ENCODE peak calls at places on chromosomes 5 and 9, in four cellular contexts. Y is fibroblast of lung, T is H9, D is endodermal cell. B is an unnamed sample.

GRCh38 chr5:78076351-78076750 is 218.1 kb downstream of the AP3B1 start:
- DNase-seq in Y (peak; percentile 7), T (no peak), D (peak; percentile 68), B (peak; percentile 48)

GRCh38 chr5:3349704-3350565 is 245.7 kb upstream of the IRX1 start:
- DNase-seq in Y (no peak), T (peak; percentile 4), D (peak; percentile 29), B (no peak)

GRCh38 chr9:127506814-127507750 is 55.8 kb downstream of the LRSAM1 start:
- DNase-seq in Y (peak; percentile 85), T (no peak), D (peak; percentile 42), B (no peak)

GRCh38 chr5:142486581-142486980 is 161.8 kb upstream of the SPRY4 start:
- DNase-seq in Y (peak; percentile 82), T (no peak), D (no peak), B (no peak)

GRCh38 chr9:29021632-29022031 is 1448.4 kb upstream of the C9orf72 start:
- DNase-seq in Y (no peak), T (no peak), D (no peak), B (no peak)

GRCh38 chr5:180170111-180170809 is 38.8 kb downstream of the RASGEF1C start:
- DNase-seq in Y (no peak), T (peak; percentile 42), D (peak; percentile 62), B (no peak)

GRCh38 chr9:121699271-121700164 is 48.1 kb downstream of the DAB2IP start:
- DNase-seq in Y (peak; percentile 67), T (peak; percentile 63), D (peak; percentile 85), B (no peak)

GRCh38 chr9:87862536-87863268 is 20.0 kb upstream of the SPATA31E1 start:
- DNase-seq in Y (peak; percentile 87), T (no peak), D (peak; percentile 57), B (peak; percentile 30)

GRCh38 chr9:37025381-37026084 is 8.5 kb downstream of the PAX5 start:
- DNase-seq in Y (no peak), T (peak; percentile 45), D (peak; percentile 68), B (no peak)

GRCh38 chr5:59104400-59105117 is 521.7 kb downstream of the RAB3C start:
- DNase-seq in Y (no peak), T (no peak), D (no peak), B (no peak)

GRCh38 chr5:55600536-55601208 is 65.9 kb upstream of the PLPP1 start:
- DNase-seq in Y (peak; percentile 92), T (no peak), D (no peak), B (no peak)

GRCh38 chr5:54234304-54234938 is 76.0 kb downstream of the ARL15 start:
- DNase-seq in Y (peak; percentile 47), T (no peak), D (no peak), B (no peak)

GRCh38 chr9:534886-535285 is 306.6 kb upstream of the DMRT1 start:
- DNase-seq in Y (no peak), T (no peak), D (no peak), B (no peak)

GRCh38 chr5:1445313-1445894 is at the start of gene SLC6A3:
- DNase-seq in Y (no peak), T (peak; percentile 91), D (peak; percentile 96), B (peak; percentile 23)

GRCh38 chr9:114385412-114386181 is 2.2 kb downstream of the AKNA start:
- DNase-seq in Y (peak; percentile 90), T (peak; percentile 63), D (no peak), B (no peak)

GRCh38 chr9:134724231-134724911 is 82.8 kb downstream of the COL5A1 start:
- DNase-seq in Y (peak; percentile 63), T (no peak), D (no peak), B (no peak)

GRCh38 chr9:27278374-27278773 is 18.6 kb downstream of the EQTN start:
- DNase-seq in Y (no peak), T (no peak), D (no peak), B (no peak)

GRCh38 chr5:91937121-91937520 is 554.0 kb upstream of the ARRDC3 start:
- DNase-seq in Y (peak; percentile 19), T (no peak), D (no peak), B (no peak)

GRCh38 chr5:13878357-13878756 is 66.1 kb downstream of the DNAH5 start:
- DNase-seq in Y (no peak), T (no peak), D (peak; percentile 53), B (no peak)

GRCh38 chr5:77171141-77171910 is 39.2 kb upstream of the PDE8B start:
- DNase-seq in Y (no peak), T (no peak), D (no peak), B (no peak)

GRCh38 chr9:72022846-72023245 is 37.6 kb downstream of the C9orf57 start:
- DNase-seq in Y (peak; percentile 94), T (no peak), D (no peak), B (no peak)

GRCh38 chr5:147613359-147613758 is 103.5 kb upstream of the DPYSL3 start:
- DNase-seq in Y (peak; percentile 73), T (no peak), D (no peak), B (no peak)

GRCh38 chr5:138336952-138337684 is 948 bp upstream of the FAM53C start:
- DNase-seq in Y (peak; percentile 75), T (no peak), D (no peak), B (no peak)

GRCh38 chr5:172777381-172778222 is 6.6 kb upstream of the DUSP1 start:
- DNase-seq in Y (peak; percentile 83), T (no peak), D (peak; percentile 87), B (no peak)

GRCh38 chr5:177497011-177497296 is 450 bp downstream of the PDLIM7 start:
- DNase-seq in Y (no peak), T (no peak), D (no peak), B (no peak)
- H3K9ac ChIP-seq in Y (peak overlapping the region; percentile 71), T (no peak overlapping the region), D (peak overlapping the region; percentile 66), B (peak overlapping the region; percentile 97)

DNA sequence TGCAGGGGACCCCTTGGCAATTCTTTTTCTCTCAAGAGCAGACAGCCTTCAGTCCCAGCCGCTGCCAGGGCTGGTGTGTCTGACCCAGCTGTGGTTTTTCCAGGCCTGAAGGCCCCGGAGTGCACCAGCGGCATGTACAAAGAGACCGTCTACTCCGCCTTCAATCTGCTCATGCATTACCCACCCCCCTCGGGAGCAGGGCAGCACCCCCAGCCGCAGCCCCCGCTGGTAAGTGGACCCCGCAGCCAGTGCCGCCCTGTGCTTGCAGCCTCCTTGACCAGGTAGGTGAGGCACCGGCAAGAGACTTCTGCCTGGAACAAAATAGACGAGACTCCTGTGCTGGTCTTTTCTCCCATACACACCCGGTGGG is 1.3 kb downstream of the TCF7 start:
- DNase-seq in Y (peak; percentile 14), T (no peak), D (no peak), B (no peak)
- H3K9ac ChIP-seq in Y (no peak overlapping the region), T (no peak overlapping the region), D (peak overlapping the region; percentile 66), B (peak overlapping the region; percentile 50)

GRCh38 chr5:140328036-140328764 is 18.2 kb downstream of the HBEGF start:
- DNase-seq in Y (no peak), T (no peak), D (no peak), B (no peak)

GRCh38 chr5:140324834-140325195 is 21.6 kb downstream of the HBEGF start:
- DNase-seq in Y (peak; percentile 98), T (no peak), D (no peak), B (no peak)

GRCh38 chr5:140325486-140325885 is 20.9 kb downstream of the HBEGF start:
- DNase-seq in Y (no peak), T (no peak), D (no peak), B (no peak)

GRCh38 chr5:140329739-140330481 is 16.5 kb downstream of the HBEGF start:
- DNase-seq in Y (no peak), T (no peak), D (no peak), B (no peak)

DNA sequence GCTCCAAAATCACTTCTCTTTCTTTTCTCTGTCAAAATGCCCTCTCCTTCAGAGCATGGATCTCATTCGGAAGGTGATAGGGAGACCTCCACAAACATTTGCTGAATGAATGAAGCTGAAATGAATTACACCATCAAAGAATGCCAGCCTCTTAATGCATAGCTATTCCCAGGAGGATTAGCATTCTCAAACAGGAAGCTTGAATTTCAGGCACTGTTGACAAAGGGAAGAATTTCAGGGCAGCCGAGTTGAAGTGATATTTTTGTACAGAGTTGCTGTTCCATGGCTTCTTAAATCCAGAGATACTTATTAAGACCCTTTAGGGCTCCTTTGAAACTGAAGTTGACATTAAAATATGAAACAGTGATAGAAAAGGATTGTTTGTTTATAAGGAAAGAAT is 18.8 kb downstream of the HBEGF start:
- DNase-seq in Y (no peak), T (no peak), D (no peak), B (no peak)
- H3K9ac ChIP-seq in Y (no peak overlapping the region), T (no peak overlapping the region), D (peak overlapping the region; percentile 31), B (no peak overlapping the region)

GRCh38 chr9:35790385-35791291 is 753 bp upstream of the NPR2 start:
- DNase-seq in Y (peak; percentile 72), T (peak; percentile 75), D (peak; percentile 86), B (peak; percentile 62)

GRCh38 chr9:35793461-35793860 is 2.1 kb downstream of the NPR2 start:
- DNase-seq in Y (no peak), T (no peak), D (no peak), B (no peak)

GRCh38 chr9:35791321-35791921 is at the start of gene NPR2:
- DNase-seq in Y (peak; percentile 27), T (no peak), D (peak; percentile 79), B (no peak)

GRCh38 chr9:35792044-35792813 is 838 bp downstream of the NPR2 start:
- DNase-seq in Y (no peak), T (no peak), D (no peak), B (no peak)

DNA sequence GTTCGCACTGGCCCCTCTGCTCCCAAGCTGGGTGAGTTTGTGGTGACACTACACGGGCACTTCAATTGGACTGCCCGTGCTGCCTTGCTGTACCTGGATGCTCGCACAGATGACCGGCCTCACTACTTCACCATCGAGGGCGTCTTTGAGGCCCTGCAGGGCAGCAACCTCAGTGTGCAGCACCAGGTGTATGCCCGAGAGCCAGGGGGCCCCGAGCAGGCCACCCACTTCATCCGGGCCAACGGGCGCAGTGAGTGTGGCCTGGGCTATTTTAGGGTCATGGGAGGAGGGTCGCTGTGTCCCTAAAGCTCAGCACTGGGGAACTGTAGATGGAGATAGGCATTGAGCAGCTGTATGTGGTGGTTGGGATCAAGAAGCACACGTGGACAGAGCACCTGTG is 1.4 kb downstream of the NPR2 start:
- DNase-seq in Y (no peak), T (no peak), D (no peak), B (no peak)
- H3K9ac ChIP-seq in Y (no peak overlapping the region), T (no peak overlapping the region), D (no peak overlapping the region), B (no peak overlapping the region)

GRCh38 chr9:136093331-136093986 is 1.6 kb downstream of the NACC2 start:
- DNase-seq in Y (peak; percentile 35), T (no peak), D (peak; percentile 72), B (no peak)
- H3K9ac ChIP-seq in Y (peak overlapping the region; percentile 23), T (no peak overlapping the region), D (no peak overlapping the region), B (peak overlapping the region; percentile 87)

GRCh38 chr5:175773534-175774070 is 97.8 kb upstream of the CPLX2 start:
- DNase-seq in Y (no peak), T (no peak), D (peak; percentile 57), B (no peak)
- H3K9ac ChIP-seq in Y (no peak overlapping the region), T (no peak overlapping the region), D (no peak overlapping the region), B (no peak overlapping the region)